ENCODE peak calls at places on chromosomes 13 and 19, in eight cellular contexts. One of them, this sample, is unnamed.

GRCh38 chr19:48619692-48620565 is 623 bp downstream of the SPHK2 start:
- DNase-seq in choroid plexus epithelial cell: no peak
- DNase-seq in thoracic aorta: no peak
- DNase-seq in kidney: no peak
- DNase-seq in stimulated activated CD8-positive, alpha-beta memory T cell treated with anti-CD3 and anti-CD28 coated beads, Interleukin-7, amount 100 ng/mL, for 48 hours: no peak
- DNase-seq in AG08396: no peak
- DNase-seq in H54: no peak
- DNase-seq in coronary artery: no peak
- DNase-seq in this sample: no peak

GRCh38 chr13:113886561-113887112 is 22.8 kb upstream of the GAS6 start:
- DNase-seq in choroid plexus epithelial cell: no peak
- DNase-seq in thoracic aorta: no peak
- DNase-seq in kidney: no peak
- DNase-seq in stimulated activated CD8-positive, alpha-beta memory T cell treated with anti-CD3 and anti-CD28 coated beads, Interleukin-7, amount 100 ng/mL, for 48 hours: no peak
- DNase-seq in AG08396: no peak
- DNase-seq in H54: no peak
- DNase-seq in coronary artery: peak; percentile 53
- DNase-seq in this sample: no peak

GRCh38 chr19:18049390-18049789 is 37.3 kb downstream of the IL12RB1 start:
- DNase-seq in choroid plexus epithelial cell: peak; percentile 80
- DNase-seq in thoracic aorta: peak; percentile 82
- DNase-seq in kidney: peak; percentile 98
- DNase-seq in stimulated activated CD8-positive, alpha-beta memory T cell treated with anti-CD3 and anti-CD28 coated beads, Interleukin-7, amount 100 ng/mL, for 48 hours: no peak
- DNase-seq in AG08396: peak; percentile 55
- DNase-seq in H54: no peak
- DNase-seq in coronary artery: peak; percentile 96
- DNase-seq in this sample: no peak

GRCh38 chr19:1582201-1582600 is 10.5 kb downstream of the MBD3 start:
- DNase-seq in choroid plexus epithelial cell: no peak
- DNase-seq in thoracic aorta: no peak
- DNase-seq in kidney: no peak
- DNase-seq in stimulated activated CD8-positive, alpha-beta memory T cell treated with anti-CD3 and anti-CD28 coated beads, Interleukin-7, amount 100 ng/mL, for 48 hours: no peak
- DNase-seq in AG08396: no peak
- DNase-seq in H54: no peak
- DNase-seq in coronary artery: no peak
- DNase-seq in this sample: no peak

GRCh38 chr19:48186015-48186414 is 15.5 kb downstream of the ZSWIM9 start:
- DNase-seq in choroid plexus epithelial cell: no peak
- DNase-seq in thoracic aorta: no peak
- DNase-seq in kidney: peak; percentile 12
- DNase-seq in stimulated activated CD8-positive, alpha-beta memory T cell treated with anti-CD3 and anti-CD28 coated beads, Interleukin-7, amount 100 ng/mL, for 48 hours: no peak
- DNase-seq in AG08396: no peak
- DNase-seq in H54: no peak
- DNase-seq in coronary artery: no peak
- DNase-seq in this sample: no peak

GRCh38 chr13:77448689-77449088 is 86.8 kb upstream of the SCEL start:
- DNase-seq in choroid plexus epithelial cell: no peak
- DNase-seq in thoracic aorta: no peak
- DNase-seq in kidney: no peak
- DNase-seq in stimulated activated CD8-positive, alpha-beta memory T cell treated with anti-CD3 and anti-CD28 coated beads, Interleukin-7, amount 100 ng/mL, for 48 hours: no peak
- DNase-seq in AG08396: no peak
- DNase-seq in H54: no peak
- DNase-seq in coronary artery: no peak
- DNase-seq in this sample: no peak

GRCh38 chr19:40225440-40226305 is 816 bp downstream of the CCNP start:
- DNase-seq in choroid plexus epithelial cell: peak; percentile 56
- DNase-seq in thoracic aorta: no peak
- DNase-seq in kidney: no peak
- DNase-seq in stimulated activated CD8-positive, alpha-beta memory T cell treated with anti-CD3 and anti-CD28 coated beads, Interleukin-7, amount 100 ng/mL, for 48 hours: no peak
- DNase-seq in AG08396: peak; percentile 69
- DNase-seq in H54: no peak
- DNase-seq in coronary artery: no peak
- DNase-seq in this sample: no peak

GRCh38 chr19:1411255-1412191 is 4.1 kb downstream of the DAZAP1 start:
- DNase-seq in choroid plexus epithelial cell: no peak
- DNase-seq in thoracic aorta: peak; percentile 24
- DNase-seq in kidney: peak; percentile 85
- DNase-seq in stimulated activated CD8-positive, alpha-beta memory T cell treated with anti-CD3 and anti-CD28 coated beads, Interleukin-7, amount 100 ng/mL, for 48 hours: no peak
- DNase-seq in AG08396: peak; percentile 82
- DNase-seq in H54: no peak
- DNase-seq in coronary artery: no peak
- DNase-seq in this sample: peak; percentile 15

GRCh38 chr13:44686478-44687071 is 110.4 kb upstream of the TSC22D1 start:
- DNase-seq in choroid plexus epithelial cell: no peak
- DNase-seq in thoracic aorta: no peak
- DNase-seq in kidney: no peak
- DNase-seq in stimulated activated CD8-positive, alpha-beta memory T cell treated with anti-CD3 and anti-CD28 coated beads, Interleukin-7, amount 100 ng/mL, for 48 hours: no peak
- DNase-seq in AG08396: no peak
- DNase-seq in H54: no peak
- DNase-seq in coronary artery: no peak
- DNase-seq in this sample: no peak

GRCh38 chr13:30234763-30235162 is 72.6 kb downstream of the KATNAL1 start:
- DNase-seq in choroid plexus epithelial cell: no peak
- DNase-seq in thoracic aorta: no peak
- DNase-seq in kidney: no peak
- DNase-seq in stimulated activated CD8-positive, alpha-beta memory T cell treated with anti-CD3 and anti-CD28 coated beads, Interleukin-7, amount 100 ng/mL, for 48 hours: no peak
- DNase-seq in AG08396: no peak
- DNase-seq in H54: no peak
- DNase-seq in coronary artery: no peak
- DNase-seq in this sample: no peak

GRCh38 chr13:44680746-44681355 is 104.7 kb upstream of the TSC22D1 start:
- DNase-seq in choroid plexus epithelial cell: peak; percentile 20
- DNase-seq in thoracic aorta: no peak
- DNase-seq in kidney: no peak
- DNase-seq in stimulated activated CD8-positive, alpha-beta memory T cell treated with anti-CD3 and anti-CD28 coated beads, Interleukin-7, amount 100 ng/mL, for 48 hours: no peak
- DNase-seq in AG08396: no peak
- DNase-seq in H54: no peak
- DNase-seq in coronary artery: no peak
- DNase-seq in this sample: no peak

GRCh38 chr19:33438016-33438671 is 64.6 kb downstream of the CEBPG start:
- DNase-seq in choroid plexus epithelial cell: peak; percentile 22
- DNase-seq in thoracic aorta: no peak
- DNase-seq in kidney: peak; percentile 65
- DNase-seq in stimulated activated CD8-positive, alpha-beta memory T cell treated with anti-CD3 and anti-CD28 coated beads, Interleukin-7, amount 100 ng/mL, for 48 hours: no peak
- DNase-seq in AG08396: no peak
- DNase-seq in H54: peak; percentile 64
- DNase-seq in coronary artery: no peak
- DNase-seq in this sample: no peak

GRCh38 chr13:22926176-22927007 is 254.4 kb upstream of the SGCG start:
- DNase-seq in choroid plexus epithelial cell: no peak
- DNase-seq in thoracic aorta: no peak
- DNase-seq in kidney: peak; percentile 93
- DNase-seq in stimulated activated CD8-positive, alpha-beta memory T cell treated with anti-CD3 and anti-CD28 coated beads, Interleukin-7, amount 100 ng/mL, for 48 hours: no peak
- DNase-seq in AG08396: peak; percentile 33
- DNase-seq in H54: no peak
- DNase-seq in coronary artery: no peak
- DNase-seq in this sample: no peak

GRCh38 chr13:44758595-44759221 is 182.6 kb upstream of the TSC22D1 start:
- DNase-seq in choroid plexus epithelial cell: peak; percentile 92
- DNase-seq in thoracic aorta: no peak
- DNase-seq in kidney: no peak
- DNase-seq in stimulated activated CD8-positive, alpha-beta memory T cell treated with anti-CD3 and anti-CD28 coated beads, Interleukin-7, amount 100 ng/mL, for 48 hours: no peak
- DNase-seq in AG08396: peak; percentile 80
- DNase-seq in H54: peak; percentile 50
- DNase-seq in coronary artery: no peak
- DNase-seq in this sample: no peak

GRCh38 chr13:79675931-79676658 is 195.1 kb downstream of the NDFIP2 start:
- DNase-seq in choroid plexus epithelial cell: no peak
- DNase-seq in thoracic aorta: no peak
- DNase-seq in kidney: no peak
- DNase-seq in stimulated activated CD8-positive, alpha-beta memory T cell treated with anti-CD3 and anti-CD28 coated beads, Interleukin-7, amount 100 ng/mL, for 48 hours: no peak
- DNase-seq in AG08396: no peak
- DNase-seq in H54: no peak
- DNase-seq in coronary artery: no peak
- DNase-seq in this sample: no peak

GRCh38 chr19:49101160-49101559 is 13.0 kb upstream of the LIN7B start:
- DNase-seq in choroid plexus epithelial cell: no peak
- DNase-seq in thoracic aorta: no peak
- DNase-seq in kidney: no peak
- DNase-seq in stimulated activated CD8-positive, alpha-beta memory T cell treated with anti-CD3 and anti-CD28 coated beads, Interleukin-7, amount 100 ng/mL, for 48 hours: no peak
- DNase-seq in AG08396: no peak
- DNase-seq in H54: no peak
- DNase-seq in coronary artery: no peak
- DNase-seq in this sample: no peak

GRCh38 chr13:97259787-97260641 is 37.9 kb downstream of the MBNL2 start:
- DNase-seq in choroid plexus epithelial cell: peak; percentile 87
- DNase-seq in thoracic aorta: no peak
- DNase-seq in kidney: no peak
- DNase-seq in stimulated activated CD8-positive, alpha-beta memory T cell treated with anti-CD3 and anti-CD28 coated beads, Interleukin-7, amount 100 ng/mL, for 48 hours: no peak
- DNase-seq in AG08396: no peak
- DNase-seq in H54: no peak
- DNase-seq in coronary artery: no peak
- DNase-seq in this sample: no peak

GRCh38 chr19:15696654-15697194 is 23.8 kb downstream of the CYP4F12 start:
- DNase-seq in choroid plexus epithelial cell: no peak
- DNase-seq in thoracic aorta: no peak
- DNase-seq in kidney: no peak
- DNase-seq in stimulated activated CD8-positive, alpha-beta memory T cell treated with anti-CD3 and anti-CD28 coated beads, Interleukin-7, amount 100 ng/mL, for 48 hours: no peak
- DNase-seq in AG08396: no peak
- DNase-seq in H54: no peak
- DNase-seq in coronary artery: no peak
- DNase-seq in this sample: no peak

GRCh38 chr19:49749771-49750170 is 13.3 kb downstream of the TSKS start:
- DNase-seq in choroid plexus epithelial cell: no peak
- DNase-seq in thoracic aorta: no peak
- DNase-seq in kidney: no peak
- DNase-seq in stimulated activated CD8-positive, alpha-beta memory T cell treated with anti-CD3 and anti-CD28 coated beads, Interleukin-7, amount 100 ng/mL, for 48 hours: no peak
- DNase-seq in AG08396: peak; percentile 44
- DNase-seq in H54: no peak
- DNase-seq in coronary artery: no peak
- DNase-seq in this sample: no peak

GRCh38 chr13:39561971-39562370 is 41.0 kb downstream of the LHFPL6 start:
- DNase-seq in choroid plexus epithelial cell: no peak
- DNase-seq in thoracic aorta: no peak
- DNase-seq in kidney: no peak
- DNase-seq in stimulated activated CD8-positive, alpha-beta memory T cell treated with anti-CD3 and anti-CD28 coated beads, Interleukin-7, amount 100 ng/mL, for 48 hours: no peak
- DNase-seq in AG08396: no peak
- DNase-seq in H54: no peak
- DNase-seq in coronary artery: no peak
- DNase-seq in this sample: no peak

GRCh38 chr19:18650468-18651001 is 13.7 kb downstream of the KLHL26 start:
- DNase-seq in choroid plexus epithelial cell: peak; percentile 80
- DNase-seq in thoracic aorta: peak; percentile 66
- DNase-seq in kidney: peak; percentile 95
- DNase-seq in stimulated activated CD8-positive, alpha-beta memory T cell treated with anti-CD3 and anti-CD28 coated beads, Interleukin-7, amount 100 ng/mL, for 48 hours: no peak
- DNase-seq in AG08396: peak; percentile 89
- DNase-seq in H54: no peak
- DNase-seq in coronary artery: peak; percentile 98
- DNase-seq in this sample: no peak

GRCh38 chr13:42075517-42075916 is 27.1 kb downstream of the DGKH start:
- DNase-seq in choroid plexus epithelial cell: no peak
- DNase-seq in thoracic aorta: no peak
- DNase-seq in kidney: no peak
- DNase-seq in stimulated activated CD8-positive, alpha-beta memory T cell treated with anti-CD3 and anti-CD28 coated beads, Interleukin-7, amount 100 ng/mL, for 48 hours: no peak
- DNase-seq in AG08396: no peak
- DNase-seq in H54: no peak
- DNase-seq in coronary artery: no peak
- DNase-seq in this sample: no peak

GRCh38 chr19:21593934-21594844 is 88.8 kb downstream of the ZNF429 start:
- DNase-seq in choroid plexus epithelial cell: no peak
- DNase-seq in thoracic aorta: no peak
- DNase-seq in kidney: no peak
- DNase-seq in stimulated activated CD8-positive, alpha-beta memory T cell treated with anti-CD3 and anti-CD28 coated beads, Interleukin-7, amount 100 ng/mL, for 48 hours: no peak
- DNase-seq in AG08396: no peak
- DNase-seq in H54: no peak
- DNase-seq in coronary artery: no peak
- DNase-seq in this sample: no peak

GRCh38 chr13:33789067-33789606 is 28.8 kb upstream of the RFC3 start:
- DNase-seq in choroid plexus epithelial cell: no peak
- DNase-seq in thoracic aorta: no peak
- DNase-seq in kidney: no peak
- DNase-seq in stimulated activated CD8-positive, alpha-beta memory T cell treated with anti-CD3 and anti-CD28 coated beads, Interleukin-7, amount 100 ng/mL, for 48 hours: no peak
- DNase-seq in AG08396: no peak
- DNase-seq in H54: no peak
- DNase-seq in coronary artery: no peak
- DNase-seq in this sample: no peak

GRCh38 chr19:42427313-42427712 is at the start of gene LIPE:
- DNase-seq in choroid plexus epithelial cell: no peak
- DNase-seq in thoracic aorta: no peak
- DNase-seq in kidney: no peak
- DNase-seq in stimulated activated CD8-positive, alpha-beta memory T cell treated with anti-CD3 and anti-CD28 coated beads, Interleukin-7, amount 100 ng/mL, for 48 hours: no peak
- DNase-seq in AG08396: no peak
- DNase-seq in H54: no peak
- DNase-seq in coronary artery: no peak
- DNase-seq in this sample: no peak

GRCh38 chr13:71864981-71865857 is 1.8 kb downstream of the DACH1 start:
- DNase-seq in choroid plexus epithelial cell: no peak
- DNase-seq in thoracic aorta: no peak
- DNase-seq in kidney: peak; percentile 83
- DNase-seq in stimulated activated CD8-positive, alpha-beta memory T cell treated with anti-CD3 and anti-CD28 coated beads, Interleukin-7, amount 100 ng/mL, for 48 hours: no peak
- DNase-seq in AG08396: peak; percentile 7
- DNase-seq in H54: no peak
- DNase-seq in coronary artery: no peak
- DNase-seq in this sample: no peak

This sample was measured in effector memory CD4-positive, alpha-beta T cell.